ENCODE peak calls at places on chromosome 20, in eight cellular contexts. E is upper lobe of left lung, O is heart left ventricle, L is GM12892, F is stomach, M is spleen, A is NB4, N is Peyer's patch. H is an unnamed sample.

GRCh38 chr20:43442310-43442880 is 15.3 kb upstream of the SRSF6 start:
- DNase-seq in O (no peak), F (no peak), M (no peak), N (no peak), E (no peak), A (no peak), L (no peak), H (no peak)

GRCh38 chr20:57207251-57207650 is 59.2 kb downstream of the BMP7 start:
- DNase-seq in M (no peak), F (no peak), L (no peak), A (no peak), N (no peak), E (no peak), O (no peak), H (no peak)

GRCh38 chr20:34189572-34190163 is 51.6 kb upstream of the ASIP start:
- DNase-seq in F (no peak), N (no peak), E (no peak), L (no peak), A (no peak), M (no peak), O (no peak), H (no peak)

GRCh38 chr20:61818746-61819483 is 246.8 kb downstream of the TAF4 start:
- DNase-seq in M (peak), F (no peak), E (no peak), A (no peak), O (no peak), L (no peak), N (no peak), H (no peak)

GRCh38 chr20:1987826-1988225 is 6.0 kb downstream of the PDYN start:
- DNase-seq in N (no peak), A (no peak), E (no peak), L (no peak), F (no peak), M (no peak), O (no peak), H (no peak)

GRCh38 chr20:57618766-57619052 is 1.5 kb downstream of the ZBP1 start:
- DNase-seq in A (no peak), M (no peak), L (no peak), N (no peak), O (no peak), F (no peak), E (no peak), H (no peak)

GRCh38 chr20:22305391-22305790 is 279.0 kb downstream of the FOXA2 start:
- DNase-seq in L (no peak), M (no peak), N (no peak), F (no peak), E (no peak), A (no peak), O (no peak), H (no peak)

GRCh38 chr20:8853805-8854338 is 215.0 kb upstream of the PLCB4 start:
- DNase-seq in L (no peak), O (peak), N (no peak), M (no peak), A (peak), F (no peak), E (no peak), H (no peak)

GRCh38 chr20:37868998-37869861 is 33.7 kb upstream of the VSTM2L start:
- DNase-seq in O (no peak), L (no peak), E (no peak), A (no peak), M (peak), F (no peak), N (peak), H (no peak)

GRCh38 chr20:52783769-52784168 is 188.4 kb upstream of the TSHZ2 start:
- DNase-seq in A (peak), L (no peak), O (no peak), E (no peak), F (no peak), N (no peak), M (no peak), H (no peak)

GRCh38 chr20:3226864-3227263 is 12.1 kb downstream of the SLC4A11 start:
- DNase-seq in M (no peak), O (no peak), F (no peak), E (no peak), L (no peak), N (no peak), A (no peak), H (no peak)

GRCh38 chr20:3227936-3228749 is 10.8 kb downstream of the SLC4A11 start:
- DNase-seq in A (no peak), O (no peak), M (peak), F (no peak), L (peak), E (peak), N (peak), H (no peak)

GRCh38 chr20:3226093-3226492 is 12.9 kb downstream of the SLC4A11 start:
- DNase-seq in E (no peak), O (no peak), M (no peak), L (no peak), F (no peak), A (no peak), N (no peak), H (no peak)

GRCh38 chr20:3228750-3229032 is 10.3 kb downstream of the SLC4A11 start:
- DNase-seq in L (peak), M (no peak), F (no peak), A (no peak), E (no peak), O (no peak), N (no peak), H (no peak)

GRCh38 chr20:3227511-3227910 is 11.5 kb downstream of the SLC4A11 start:
- DNase-seq in M (no peak), L (no peak), E (no peak), A (no peak), F (no peak), O (no peak), N (no peak), H (no peak)
- TF ChIP-seq POLR2A in M (no peak), L (no peak), E (no peak), A (no peak), F (no peak), O (no peak), N (no peak), H (no peak)

DNA sequence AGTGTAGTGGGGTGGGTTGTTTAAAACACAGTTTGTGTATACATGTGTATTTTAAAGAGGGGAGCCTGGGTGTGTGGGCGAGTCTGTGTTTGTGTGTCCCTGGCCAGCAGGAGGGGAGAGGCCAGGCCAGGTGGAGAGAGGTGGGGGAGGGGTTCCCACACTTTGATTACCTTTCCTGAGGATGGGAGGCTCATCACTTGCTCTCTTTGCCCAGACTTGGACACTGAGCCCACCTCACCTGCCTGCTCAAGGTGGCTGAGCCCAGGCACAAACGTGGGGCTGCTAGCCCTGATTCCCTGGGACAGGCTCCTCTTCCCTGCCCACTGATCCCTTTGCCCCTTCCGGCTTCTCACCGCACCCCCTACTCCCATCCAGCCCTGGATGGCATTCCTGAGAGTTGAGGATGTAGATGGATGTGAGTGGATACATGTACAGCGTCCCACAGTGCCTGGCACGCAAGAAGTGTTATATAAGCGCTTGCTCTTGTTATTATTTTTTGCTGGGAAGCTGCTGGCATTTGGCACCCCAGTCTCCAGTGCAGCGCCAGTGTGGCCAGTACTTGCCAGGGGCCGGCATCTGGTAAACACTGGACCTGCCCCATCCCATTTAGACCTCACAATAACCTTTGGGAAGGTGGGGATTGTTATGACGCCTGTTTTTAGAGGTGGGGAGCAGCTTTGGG is 2.7 kb downstream of the CEBPB start:
- DNase-seq in A (no peak), E (no peak), F (no peak), M (no peak), L (no peak), N (no peak), O (no peak), H (peak)
- TF ChIP-seq POLR2A in A (no peak), E (peak), F (no peak), M (no peak), L (no peak), N (no peak), O (no peak), H (peak)

DNA sequence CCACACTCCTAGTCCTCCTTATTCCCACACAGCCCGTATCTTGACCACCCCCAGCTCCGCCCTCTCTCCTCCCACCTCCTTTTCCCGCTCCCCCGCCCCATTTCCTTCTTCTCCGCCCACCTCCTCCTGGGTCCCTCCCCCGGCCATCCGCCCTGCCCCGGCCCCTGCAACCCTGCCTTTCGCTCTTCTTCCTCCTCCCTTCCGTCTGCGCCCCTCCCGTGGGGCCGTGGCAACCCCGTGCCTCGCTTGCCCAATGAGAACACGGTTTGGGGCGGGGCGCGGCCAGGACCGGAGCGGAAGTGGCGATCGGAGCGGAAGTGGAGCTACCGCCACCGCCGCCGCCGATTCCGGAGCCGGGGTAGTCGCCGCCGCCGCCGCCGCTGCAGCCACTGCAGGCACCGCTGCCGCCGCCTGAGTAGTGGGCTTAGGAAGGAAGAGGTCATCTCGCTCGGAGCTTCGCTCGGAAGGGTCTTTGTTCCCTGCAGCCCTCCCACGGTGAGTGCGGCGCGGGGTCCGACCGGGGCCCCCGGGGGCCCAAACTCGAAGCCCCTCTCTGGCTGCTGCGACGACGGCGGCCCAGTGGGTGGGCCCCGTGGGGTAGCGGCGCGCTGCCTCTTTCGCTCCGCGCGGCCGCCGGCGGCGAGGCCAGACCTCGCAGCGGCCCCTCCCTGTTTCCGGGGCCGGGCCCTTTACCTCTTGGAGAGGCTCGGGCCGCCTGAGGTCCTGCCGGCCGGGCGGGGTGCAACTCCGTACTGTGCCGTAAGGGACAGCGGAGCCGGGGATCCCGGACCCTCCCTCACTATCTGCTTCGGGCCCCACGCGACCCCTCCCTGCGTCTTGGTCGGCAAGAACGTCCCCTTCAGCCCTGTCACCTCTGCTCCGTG is at the start of gene YWHAB:
- DNase-seq in F (peak), A (peak), N (peak), E (peak), O (peak), M (peak), L (peak), H (peak)
- TF ChIP-seq POLR2A in F (no peak), A (peak), N (peak), E (peak), O (peak), M (peak), L (peak), H (peak)

DNA sequence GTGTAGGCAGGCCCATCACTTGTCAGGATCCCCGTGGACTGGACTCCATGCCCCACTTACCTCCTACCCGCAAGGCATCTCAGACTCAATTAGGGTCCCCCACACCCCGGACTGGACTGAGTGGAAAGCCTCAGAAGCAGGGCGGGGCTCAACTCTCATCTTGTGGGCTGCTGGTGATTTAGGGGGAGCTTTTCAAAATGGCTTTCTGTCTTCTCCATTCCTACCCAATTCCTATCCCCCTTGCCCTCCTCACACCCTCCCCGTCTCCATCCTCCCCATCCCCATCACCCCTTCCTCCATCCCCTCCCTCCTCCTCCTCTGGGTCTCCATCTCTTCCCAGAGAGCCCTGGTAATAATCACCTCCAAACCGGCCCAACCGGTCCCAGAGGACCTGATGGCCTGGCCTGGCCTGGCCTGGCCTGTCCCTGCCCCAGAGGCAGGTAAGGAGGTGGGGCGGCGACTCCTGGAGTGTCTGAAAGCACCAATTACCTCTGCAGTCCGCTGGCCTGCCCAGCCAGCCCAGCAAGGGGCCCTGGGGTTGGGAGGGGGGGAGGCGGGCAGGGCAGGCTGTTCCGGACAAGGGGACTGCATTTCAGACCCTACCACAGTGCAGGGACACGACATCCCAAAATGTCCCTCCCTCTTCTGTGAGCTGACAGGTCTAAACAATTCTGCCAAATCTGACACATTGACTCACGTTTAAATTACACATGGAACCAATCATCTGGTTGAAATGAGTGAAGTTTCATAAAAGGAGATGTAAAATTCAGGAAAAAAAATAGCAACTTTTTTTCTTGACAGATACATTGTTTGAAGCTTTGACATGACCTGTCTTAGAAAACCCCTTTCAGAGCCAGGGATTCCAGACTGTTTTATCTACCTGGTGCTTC is 24.8 kb downstream of the MAFB start:
- DNase-seq in A (no peak), O (no peak), L (no peak), N (no peak), F (no peak), E (peak), M (no peak), H (no peak)
- TF ChIP-seq POLR2A in A (no peak), O (no peak), L (no peak), N (no peak), F (no peak), E (no peak), M (no peak), H (no peak)

GRCh38 chr20:47577271-47577670 is 75.6 kb downstream of the NCOA3 start:
- DNase-seq in F (no peak), A (no peak), L (no peak), E (no peak), N (no peak), O (no peak), M (no peak), H (no peak)

GRCh38 chr20:47578543-47578942 is 76.9 kb downstream of the NCOA3 start:
- DNase-seq in A (no peak), L (no peak), N (no peak), F (no peak), E (no peak), M (no peak), O (no peak), H (no peak)

GRCh38 chr20:47574616-47575401 is 73.1 kb downstream of the NCOA3 start:
- DNase-seq in E (no peak), M (no peak), A (peak), L (no peak), O (no peak), N (no peak), F (no peak), H (no peak)

GRCh38 chr20:47573586-47573985 is 71.9 kb downstream of the NCOA3 start:
- DNase-seq in M (no peak), L (no peak), F (no peak), O (no peak), A (no peak), N (no peak), E (no peak), H (no peak)

DNA sequence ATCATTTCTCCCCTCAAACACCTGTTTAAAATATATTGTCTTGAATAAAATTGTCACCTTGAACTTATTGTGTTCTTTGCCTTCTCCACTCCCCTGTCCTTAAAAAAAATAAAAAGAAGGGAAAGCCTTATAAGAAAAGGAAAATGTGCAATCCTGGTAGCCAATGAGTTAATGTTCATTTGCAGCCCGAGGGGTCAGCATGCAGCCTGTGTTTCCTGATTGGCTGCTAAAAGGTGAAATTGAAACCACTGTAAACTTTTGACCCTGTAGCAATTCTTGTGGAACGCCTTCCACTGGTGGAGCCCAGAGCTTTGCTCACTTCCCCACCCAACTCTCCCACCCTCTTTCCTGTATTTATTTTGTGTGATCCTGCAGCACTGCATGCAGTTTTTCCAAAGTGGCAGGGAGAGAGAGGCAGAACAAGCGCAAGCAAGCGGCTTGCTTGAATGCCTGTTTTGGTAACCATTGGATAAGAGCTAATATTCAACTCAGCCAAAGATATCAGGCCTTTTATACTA is 74.9 kb downstream of the NCOA3 start:
- DNase-seq in E (no peak), L (peak), O (peak), F (peak), A (peak), N (peak), M (no peak), H (peak)
- TF ChIP-seq POLR2A in E (no peak), L (no peak), O (peak), F (no peak), A (no peak), N (no peak), M (peak), H (no peak)

GRCh38 chr20:31605031-31605901 is at the start of gene ID1:
- DNase-seq in F (peak), O (peak), A (peak), M (peak), L (peak), N (peak), E (peak), H (peak)
- TF ChIP-seq POLR2A in F (no peak), O (peak), A (peak), M (peak), L (no peak), N (peak), E (peak), H (peak)